ENCODE peak calls at places on chromosomes 7 and 10, in four cellular contexts. J, G, T and R are unnamed samples.

GRCh38 chr10:36573246-36573645 is 552.2 kb upstream of the ANKRD30A start:
- DNase-seq in J (no peak), G (no peak), T (no peak), R (no peak)

GRCh38 chr7:117110480-117111315 is 157.4 kb downstream of the ST7 start:
- DNase-seq in J (no peak), G (no peak), T (no peak), R (no peak)

GRCh38 chr7:28988818-28989595 is 30.9 kb upstream of the TRIL start:
- DNase-seq in J (no peak), G (peak; percentile 85), T (peak; percentile 97), R (no peak)

GRCh38 chr7:77200542-77200941 is 923 bp upstream of the FGL2 start:
- DNase-seq in J (no peak), G (no peak), T (no peak), R (no peak)

GRCh38 chr7:26284477-26284876 is 7.2 kb upstream of the SNX10 start:
- DNase-seq in J (no peak), G (no peak), T (no peak), R (no peak)

GRCh38 chr10:43985941-43986340 is 337.3 kb upstream of the ZNF32 start:
- DNase-seq in J (no peak), G (no peak), T (no peak), R (no peak)

GRCh38 chr10:113261806-113262205 is 291.0 kb upstream of the HABP2 start:
- DNase-seq in J (no peak), G (no peak), T (no peak), R (no peak)

GRCh38 chr7:27453702-27454405 is 208.8 kb downstream of the HIBADH start:
- DNase-seq in J (no peak), G (peak; percentile 48), T (peak; percentile 73), R (no peak)

GRCh38 chr7:70016044-70016770 is 417.9 kb downstream of the AUTS2 start:
- DNase-seq in J (peak; percentile 6), G (no peak), T (no peak), R (no peak)

GRCh38 chr7:33819658-33820057 is 85.7 kb upstream of the BMPER start:
- DNase-seq in J (no peak), G (no peak), T (no peak), R (no peak)

GRCh38 chr10:20990604-20991003 is 93.5 kb upstream of the NEBL start:
- DNase-seq in J (no peak), G (no peak), T (peak; percentile 72), R (peak; percentile 62)

GRCh38 chr7:51129527-51130472 is 186.8 kb downstream of the COBL start:
- DNase-seq in J (no peak), G (no peak), T (no peak), R (no peak)

GRCh38 chr10:21475393-21475792 is 50.1 kb downstream of the SKIDA1 start:
- DNase-seq in J (no peak), G (no peak), T (no peak), R (no peak)

GRCh38 chr7:107563761-107564552 is at the start of the genes COG5 and DUS4L:
- DNase-seq in J (peak; percentile 80), G (peak; percentile 73), T (peak; percentile 91), R (peak; percentile 91)

GRCh38 chr7:121752706-121753105 is 120.3 kb upstream of the PTPRZ1 start:
- DNase-seq in J (peak; percentile 20), G (no peak), T (peak; percentile 46), R (peak; percentile 52)

GRCh38 chr10:101892782-101893391 is 49.3 kb upstream of the KCNIP2 start:
- DNase-seq in J (no peak), G (no peak), T (peak; percentile 43), R (no peak)

GRCh38 chr10:91247360-91248111 is 27.1 kb downstream of the PCGF5 start:
- DNase-seq in J (no peak), G (peak; percentile 51), T (peak; percentile 57), R (peak; percentile 30)

GRCh38 chr7:105015631-105015965 is 1.6 kb downstream of the KMT2E start:
- DNase-seq in J (no peak), G (no peak), T (peak; percentile 63), R (peak; percentile 76)

GRCh38 chr7:105017263-105018051 is 3.5 kb downstream of the KMT2E start:
- DNase-seq in J (no peak), G (no peak), T (no peak), R (no peak)

GRCh38 chr7:105013818-105014724 is at the start of gene KMT2E:
- DNase-seq in J (peak; percentile 84), G (peak; percentile 93), T (peak; percentile 94), R (peak; percentile 95)

GRCh38 chr7:105014725-105015630 is 973 bp downstream of the KMT2E start:
- DNase-seq in J (peak; percentile 35), G (peak; percentile 43), T (peak; percentile 69), R (peak; percentile 57)

GRCh38 chr7:105016083-105017075 is 2.4 kb downstream of the KMT2E start:
- DNase-seq in J (no peak), G (no peak), T (peak; percentile 65), R (no peak)
- H3K4me1 ChIP-seq in J (peaks cover 49% of the 10 kb centered on the region), G (peaks cover 16% of the 10 kb centered on the region), T (peaks cover 45% of the 10 kb centered on the region), R (peaks cover 34% of the 10 kb centered on the region)

GRCh38 chr10:103842605-103843004 is 12.8 kb downstream of the SH3PXD2A start:
- DNase-seq in J (no peak), G (no peak), T (no peak), R (no peak)

GRCh38 chr10:103841519-103841918 is 13.9 kb downstream of the SH3PXD2A start:
- DNase-seq in J (no peak), G (no peak), T (no peak), R (no peak)

GRCh38 chr10:103843045-103843444 is 12.3 kb downstream of the SH3PXD2A start:
- DNase-seq in J (no peak), G (no peak), T (no peak), R (no peak)

GRCh38 chr10:103845983-103846382 is 9.4 kb downstream of the SH3PXD2A start:
- DNase-seq in J (no peak), G (no peak), T (no peak), R (no peak)

GRCh38 chr10:103843854-103844567 is 11.4 kb downstream of the SH3PXD2A start:
- DNase-seq in J (no peak), G (no peak), T (peak; percentile 87), R (no peak)
- H3K4me1 ChIP-seq in J (peaks cover 3% of the 10 kb centered on the region), G (no peaks in the 10 kb centered on the region), T (peaks cover 24% of the 10 kb centered on the region), R (peaks cover 21% of the 10 kb centered on the region)

GRCh38 chr7:143390098-143390772 is 9.1 kb downstream of the ZYX start:
- DNase-seq in J (no peak), G (no peak), T (peak; percentile 40), R (no peak)
- H3K4me1 ChIP-seq in J (peaks cover 21% of the 10 kb centered on the region), G (peaks cover 9% of the 10 kb centered on the region), T (peaks cover 37% of the 10 kb centered on the region), R (no peaks in the 10 kb centered on the region)

GRCh38 chr7:101165075-101165957 is at the start of gene VGF:
- DNase-seq in J (peak; percentile 96), G (peak; percentile 92), T (peak; percentile 97), R (peak; percentile 99)
- H3K4me1 ChIP-seq in J (peaks cover 86% of the 10 kb centered on the region), G (peaks cover 47% of the 10 kb centered on the region), T (peaks cover 5% of the 10 kb centered on the region), R (peaks cover 45% of the 10 kb centered on the region)